ENCODE peak calls at places on chromosome 10, in five cellular contexts. W is fibroblast of mammary gland, X is HL-60, Z is endodermal cell, S is EL. K is an unnamed sample.

GRCh38 chr10:48511066-48511854 is 93.6 kb downstream of the ARHGAP22 start:
- DNase-seq in W (no peak), X (no peak), Z (peak; percentile 26), S (no peak), K (no peak)

GRCh38 chr10:63713191-63714144 is 192.3 kb downstream of the REEP3 start:
- DNase-seq in W (peak; percentile 98), X (no peak), Z (peak; percentile 96), S (no peak), K (peak; percentile 27)

GRCh38 chr10:36393800-36394199 is 731.6 kb upstream of the ANKRD30A start:
- DNase-seq in W (peak; percentile 16), X (no peak), Z (no peak), S (no peak), K (no peak)

GRCh38 chr10:69728335-69728861 is 73.3 kb upstream of the COL13A1 start:
- DNase-seq in W (peak; percentile 16), X (no peak), Z (peak; percentile 71), S (peak; percentile 86), K (no peak)

GRCh38 chr10:14219411-14219810 is 111.3 kb downstream of the FRMD4A start:
- DNase-seq in W (no peak), X (no peak), Z (no peak), S (peak; percentile 17), K (no peak)

GRCh38 chr10:15472431-15473400 is 101.6 kb upstream of the FAM171A1 start:
- DNase-seq in W (peak; percentile 92), X (no peak), Z (peak; percentile 80), S (peak; percentile 28), K (no peak)

GRCh38 chr10:77716943-77717735 is 79.5 kb upstream of the KCNMA1 start:
- DNase-seq in W (peak; percentile 67), X (no peak), Z (peak; percentile 66), S (no peak), K (peak; percentile 14)

GRCh38 chr10:52999258-52999657 is 226.7 kb upstream of the MBL2 start:
- DNase-seq in W (no peak), X (no peak), Z (no peak), S (no peak), K (no peak)

GRCh38 chr10:17287151-17287550 is 59.1 kb downstream of the VIM start:
- DNase-seq in W (no peak), X (no peak), Z (no peak), S (no peak), K (no peak)

GRCh38 chr10:119296703-119297102 is 89.3 kb downstream of the GRK5 start:
- DNase-seq in W (peak; percentile 29), X (no peak), Z (no peak), S (no peak), K (no peak)

GRCh38 chr10:79454259-79454658 is 8.8 kb upstream of the ZCCHC24 start:
- DNase-seq in W (peak; percentile 93), X (no peak), Z (peak; percentile 58), S (peak; percentile 91), K (no peak)

GRCh38 chr10:15486404-15486803 is 115.3 kb upstream of the FAM171A1 start:
- DNase-seq in W (no peak), X (no peak), Z (no peak), S (peak; percentile 30), K (no peak)

GRCh38 chr10:124739119-124739921 is 4.9 kb downstream of the FAM53B start:
- DNase-seq in W (no peak), X (no peak), Z (peak; percentile 66), S (no peak), K (no peak)

GRCh38 chr10:88687853-88688467 is 18.1 kb upstream of the LIPK start:
- DNase-seq in W (peak; percentile 48), X (no peak), Z (no peak), S (peak; percentile 25), K (no peak)

GRCh38 chr10:75034131-75034512 is 77.3 kb upstream of the SAMD8 start:
- DNase-seq in W (peak; percentile 25), X (no peak), Z (no peak), S (no peak), K (no peak)

GRCh38 chr10:28367865-28368541 is 65.1 kb upstream of the MPP7 start:
- DNase-seq in W (peak; percentile 3), X (no peak), Z (no peak), S (peak; percentile 20), K (no peak)

GRCh38 chr10:71272122-71272771 is 46.8 kb upstream of the SLC29A3 start:
- DNase-seq in W (peak; percentile 88), X (no peak), Z (peak; percentile 64), S (peak; percentile 75), K (no peak)

GRCh38 chr10:36808625-36809362 is 316.6 kb upstream of the ANKRD30A start:
- DNase-seq in W (no peak), X (no peak), Z (no peak), S (no peak), K (no peak)

GRCh38 chr10:126014309-126014708 is 117.9 kb downstream of the FANK1 start:
- DNase-seq in W (peak; percentile 85), X (no peak), Z (no peak), S (peak; percentile 63), K (no peak)

GRCh38 chr10:97129666-97130065 is 56.1 kb downstream of the SLIT1 start:
- DNase-seq in W (no peak), X (no peak), Z (no peak), S (no peak), K (no peak)